ENCODE peak calls at places on chromosomes 13 and 19, in eight cellular contexts. I, Y, S, D, L, R, A and B are unnamed samples.
A peak's percentile ranks its signal among the peaks of the same experiment; 100 is the strongest.

GRCh38 chr13:30982506-30982905 is 50.0 kb downstream of the TEX26 start:
- DNase-seq in L (no peak), A (no peak), S (no peak), D (no peak), R (peak; percentile 19), I (no peak), Y (no peak), B (no peak)

GRCh38 chr13:27339299-27339698 is 68.7 kb downstream of the RASL11A start:
- DNase-seq in S (peak; percentile 29), I (peak; percentile 44), L (peak; percentile 68), R (no peak), A (no peak), D (no peak), Y (no peak), B (no peak)

GRCh38 chr13:113843864-113844556 is 19.9 kb downstream of the GAS6 start:
- DNase-seq in D (peak; percentile 49), I (no peak), Y (no peak), L (no peak), R (no peak), S (no peak), A (no peak), B (peak; percentile 45)

GRCh38 chr13:99289674-99290337 is 17.4 kb downstream of the GPR183 start:
- DNase-seq in D (no peak), S (no peak), L (no peak), R (no peak), I (no peak), A (no peak), Y (no peak), B (no peak)

GRCh38 chr13:101520672-101521071 is 68.2 kb downstream of the ITGBL1 start:
- DNase-seq in D (no peak), Y (no peak), L (peak; percentile 4), I (no peak), A (no peak), S (no peak), R (no peak), B (no peak)

GRCh38 chr13:53336441-53337160 is 308.0 kb downstream of the OLFM4 start:
- DNase-seq in D (no peak), L (no peak), R (no peak), Y (no peak), A (no peak), S (no peak), I (no peak), B (no peak)

GRCh38 chr19:56919308-56919995 is 78.9 kb upstream of the PEG3 start:
- DNase-seq in D (no peak), A (no peak), L (no peak), R (no peak), I (no peak), Y (no peak), S (no peak), B (no peak)

GRCh38 chr13:110471156-110471832 is 90.2 kb downstream of the RAB20 start:
- DNase-seq in L (peak; percentile 28), R (no peak), S (peak; percentile 30), D (no peak), I (peak; percentile 41), A (no peak), Y (no peak), B (peak; percentile 64)

GRCh38 chr19:34732548-34733255 is 1.3 kb upstream of the ZNF181 start:
- DNase-seq in D (no peak), R (no peak), Y (peak; percentile 11), L (peak; percentile 27), A (no peak), I (peak; percentile 12), S (no peak), B (no peak)

GRCh38 chr19:42301646-42302204 is at the start of gene PRR19:
- DNase-seq in L (peak; percentile 58), S (no peak), A (no peak), I (peak; percentile 48), Y (no peak), D (no peak), R (no peak), B (no peak)

GRCh38 chr13:113882266-113882627 is 18.4 kb upstream of the GAS6 start:
- DNase-seq in R (no peak), I (no peak), D (no peak), Y (peak; percentile 79), A (no peak), S (peak; percentile 49), L (no peak), B (peak; percentile 64)

GRCh38 chr19:3224346-3225325 is at the start of gene CELF5:
- DNase-seq in S (no peak), Y (peak; percentile 59), D (peak; percentile 24), A (no peak), I (peak; percentile 53), L (peak; percentile 48), R (no peak), B (no peak)
- TF ChIP-seq CTCF in S (peak; percentile 73), Y (peak; percentile 30), D (peak; percentile 80), A (no peak), I (peak; percentile 67), L (peak; percentile 55), R (peak; percentile 35), B (peak; percentile 41)

DNA sequence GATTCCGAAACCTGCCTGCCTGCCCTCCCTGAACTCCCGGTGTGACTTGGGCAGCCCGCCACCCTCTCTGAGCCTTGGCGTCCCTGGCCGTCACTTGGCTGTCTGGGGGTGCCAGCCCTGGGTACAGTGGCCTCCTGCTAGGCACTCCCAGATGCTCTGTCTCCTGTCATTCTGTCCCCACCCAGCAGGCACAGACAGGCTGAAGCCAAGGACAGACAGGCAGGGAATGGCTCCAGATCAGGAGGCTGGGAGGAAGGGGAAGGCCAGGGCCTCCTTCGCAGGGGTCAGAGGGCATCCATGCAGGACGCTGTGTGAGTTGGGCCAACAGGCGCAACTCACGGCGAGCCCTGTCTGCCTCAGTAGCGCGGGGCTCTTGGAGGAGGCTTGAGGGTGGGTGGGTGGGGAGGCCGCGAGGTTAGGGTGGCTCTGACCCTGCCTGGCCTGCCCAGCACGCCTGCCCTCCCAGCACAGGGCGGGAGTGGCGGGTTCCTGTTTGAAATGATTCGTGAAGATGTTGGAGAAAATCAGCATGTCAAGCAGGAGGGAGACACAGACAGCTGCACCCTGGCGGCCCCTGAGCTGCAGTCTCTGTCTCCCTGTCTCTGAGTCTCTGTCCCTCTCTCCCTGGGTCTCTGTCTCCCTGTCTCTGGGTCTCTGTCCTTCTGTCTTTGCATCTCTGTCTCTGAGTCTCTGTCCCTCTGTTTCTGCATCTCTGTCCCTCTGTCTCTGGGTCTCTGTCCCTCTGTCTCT is 19.7 kb downstream of the KLHL26 start:
- DNase-seq in A (no peak), R (no peak), L (no peak), I (no peak), D (no peak), S (no peak), Y (no peak), B (no peak)
- H3K4me1 ChIP-seq in A (peaks cover 37% of the 10 kb centered on the region), R (peaks cover 18% of the 10 kb centered on the region), L (no peaks in the 10 kb centered on the region), I (peaks cover 23% of the 10 kb centered on the region), D (no peaks in the 10 kb centered on the region), S (peaks cover 50% of the 10 kb centered on the region), Y (peaks cover 58% of the 10 kb centered on the region), B (peaks cover 28% of the 10 kb centered on the region)

GRCh38 chr19:58561373-58562125 is 3.1 kb upstream of the UBE2M start:
- DNase-seq in S (no peak), A (no peak), R (no peak), Y (no peak), L (no peak), D (no peak), I (no peak), B (no peak)

GRCh38 chr19:58563823-58564222 is 5.4 kb upstream of the UBE2M start:
- DNase-seq in L (no peak), A (peak; percentile 40), R (no peak), S (no peak), D (no peak), Y (no peak), I (no peak), B (no peak)

GRCh38 chr19:58563034-58563573 is 4.7 kb upstream of the UBE2M start:
- DNase-seq in S (no peak), A (peak; percentile 71), D (peak; percentile 54), L (no peak), I (no peak), R (no peak), Y (no peak), B (no peak)

GRCh38 chr19:58560921-58561320 is 2.5 kb upstream of the UBE2M start:
- DNase-seq in Y (no peak), S (no peak), I (no peak), D (no peak), A (peak; percentile 59), L (no peak), R (no peak), B (no peak)

DNA sequence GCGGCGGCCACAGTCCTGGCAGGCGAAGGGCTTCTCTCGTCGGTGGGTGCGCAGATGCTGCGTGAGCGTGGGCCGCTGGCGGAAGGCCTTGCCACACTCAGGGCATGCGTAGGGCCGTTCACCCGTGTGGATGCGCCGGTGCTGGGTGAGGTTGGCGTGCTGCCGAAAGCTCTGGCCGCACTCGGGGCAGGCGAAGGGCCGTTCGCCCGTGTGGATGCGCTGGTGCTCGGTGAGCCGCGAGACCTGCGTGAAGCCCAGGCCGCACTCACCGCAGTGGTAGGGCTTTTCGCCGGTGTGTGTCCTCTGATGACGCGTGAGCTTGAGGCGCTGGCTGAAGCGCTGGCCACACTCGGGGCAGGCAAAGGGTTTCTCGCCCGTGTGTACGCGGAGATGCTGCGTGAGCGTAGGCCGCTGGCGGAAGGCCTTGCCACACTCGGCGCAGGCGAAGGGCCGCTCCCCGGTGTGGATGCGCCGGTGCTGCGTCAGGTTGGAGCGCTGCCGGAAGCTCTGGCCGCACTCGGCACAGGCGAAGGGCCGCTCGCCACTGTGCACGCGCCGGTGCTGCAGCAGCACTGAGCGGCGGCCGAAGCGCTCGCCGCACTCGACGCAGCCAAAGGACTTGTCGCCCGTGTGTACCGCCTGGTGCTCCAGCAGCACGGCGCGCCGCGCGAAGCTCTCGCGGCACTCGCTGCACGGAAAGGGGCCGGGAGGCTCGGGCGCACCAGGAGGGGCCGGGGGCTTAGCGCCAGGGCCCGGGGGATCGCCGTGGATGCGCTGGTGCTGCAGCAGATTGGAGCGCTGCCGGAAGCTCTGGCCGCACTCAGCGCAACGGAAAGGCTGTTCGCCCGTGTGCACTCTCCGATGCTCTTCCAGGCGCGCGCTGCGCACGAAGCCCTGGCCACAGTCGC is 4.0 kb upstream of the UBE2M start:
- DNase-seq in I (no peak), A (peak; percentile 80), S (no peak), Y (peak; percentile 50), D (no peak), L (peak; percentile 54), R (no peak), B (peak; percentile 66)
- H3K4me3 ChIP-seq in I (peak overlapping the region; percentile 42), A (peak overlapping the region; percentile 51), S (peak overlapping the region; percentile 21), Y (peak overlapping the region; percentile 52), D (peak overlapping the region; percentile 29), L (peak overlapping the region; percentile 14), R (peak overlapping the region; percentile 60), B (peak overlapping the region; percentile 57)

GRCh38 chr13:64849174-64849573 is 2381.0 kb downstream of the PCDH9 start:
- DNase-seq in I (no peak), A (no peak), D (no peak), Y (no peak), S (no peak), L (no peak), R (no peak), B (no peak)

GRCh38 chr13:64855506-64855905 is 2374.6 kb downstream of the PCDH9 start:
- DNase-seq in D (no peak), R (no peak), L (no peak), I (no peak), A (no peak), S (no peak), Y (no peak), B (no peak)

GRCh38 chr13:64847767-64848166 is 2382.4 kb downstream of the PCDH9 start:
- DNase-seq in A (no peak), S (no peak), I (no peak), R (no peak), L (no peak), Y (no peak), D (no peak), B (no peak)

DNA sequence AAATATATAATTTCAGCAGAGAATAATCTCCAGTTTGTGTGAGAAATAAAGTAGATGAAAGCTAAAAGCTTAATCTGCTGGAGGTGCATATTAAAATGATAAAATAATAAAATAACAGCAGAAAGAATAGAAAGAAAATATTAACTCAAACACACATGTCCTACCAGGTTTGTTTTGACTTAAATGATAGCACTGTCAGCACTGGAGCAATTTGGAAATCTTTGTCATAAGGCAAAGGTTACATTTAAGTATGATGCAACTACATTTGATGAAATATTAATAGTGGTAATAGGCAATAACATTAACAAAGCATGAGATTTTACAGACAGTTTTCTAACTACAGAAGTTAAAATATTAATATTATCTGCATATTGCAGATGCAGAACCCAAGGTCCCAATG is 2380.1 kb downstream of the PCDH9 start:
- DNase-seq in D (no peak), L (no peak), S (no peak), Y (no peak), A (no peak), R (no peak), I (no peak), B (no peak)
- TF ChIP-seq CTCF in D (no peak), L (no peak), S (no peak), Y (no peak), A (no peak), R (no peak), I (no peak), B (no peak)